ENCODE peak calls at places on chromosomes 1 and 21, in seven cellular contexts. B, T, U, Q, A, R and K are unnamed samples.

GRCh38 chr1:93623875-93624274 is 57.8 kb downstream of the BCAR3 start:
- DNase-seq in B (no peak), T (no peak), U (no peak), Q (peak; percentile 62), A (no peak), R (no peak), K (no peak)

GRCh38 chr1:202848191-202848542 is 37.4 kb downstream of the PCAT6 start:
- DNase-seq in B (no peak), T (no peak), U (no peak), Q (no peak), A (no peak), R (no peak), K (no peak)

GRCh38 chr1:85495556-85495955 is 30.6 kb upstream of the DDAH1 start:
- DNase-seq in B (no peak), T (no peak), U (no peak), Q (no peak), A (no peak), R (no peak), K (no peak)

GRCh38 chr1:29893036-29893723 is 656.9 kb downstream of the PTPRU start:
- DNase-seq in B (no peak), T (no peak), U (no peak), Q (no peak), A (no peak), R (no peak), K (no peak)

GRCh38 chr1:1540015-1540816 is at the start of gene TMEM240:
- DNase-seq in B (peak; percentile 86), T (peak; percentile 20), U (peak; percentile 91), Q (peak; percentile 79), A (peak; percentile 92), R (peak; percentile 24), K (peak; percentile 67)

GRCh38 chr1:155984341-155984740 is 6.0 kb upstream of the ARHGEF2 start:
- DNase-seq in B (no peak), T (no peak), U (no peak), Q (no peak), A (no peak), R (no peak), K (no peak)

GRCh38 chr1:154434346-154435075 is 29.4 kb downstream of the IL6R start:
- DNase-seq in B (peak; percentile 83), T (peak; percentile 39), U (peak; percentile 78), Q (peak; percentile 87), A (peak; percentile 98), R (no peak), K (peak; percentile 93)

GRCh38 chr1:229203991-229204632 is 66.8 kb upstream of the RAB4A start:
- DNase-seq in B (no peak), T (no peak), U (no peak), Q (no peak), A (no peak), R (no peak), K (no peak)

GRCh38 chr1:75765697-75766355 is 20.2 kb upstream of the RABGGTB start:
- DNase-seq in B (no peak), T (no peak), U (no peak), Q (peak; percentile 82), A (no peak), R (no peak), K (no peak)

GRCh38 chr21:33843216-33843615 is 72.4 kb downstream of the ATP5PO start:
- DNase-seq in B (no peak), T (no peak), U (no peak), Q (no peak), A (no peak), R (no peak), K (peak; percentile 73)

GRCh38 chr1:151282883-151283725 is 1.0 kb downstream of the ZNF687 start:
- DNase-seq in B (peak; percentile 44), T (no peak), U (peak; percentile 64), Q (no peak), A (peak; percentile 79), R (peak; percentile 32), K (no peak)

GRCh38 chr1:209095627-209096595 is 487.6 kb upstream of the CAMK1G start:
- DNase-seq in B (no peak), T (no peak), U (no peak), Q (peak; percentile 59), A (no peak), R (no peak), K (no peak)

GRCh38 chr21:44399151-44399954 is 45.9 kb downstream of the TRPM2 start:
- DNase-seq in B (no peak), T (no peak), U (peak; percentile 15), Q (no peak), A (no peak), R (no peak), K (no peak)

GRCh38 chr1:151003175-151003574 is 3.5 kb downstream of the MINDY1 start:
- DNase-seq in B (no peak), T (no peak), U (no peak), Q (no peak), A (no peak), R (no peak), K (no peak)

GRCh38 chr21:15809818-15810217 is 80.0 kb downstream of the USP25 start:
- DNase-seq in B (no peak), T (no peak), U (no peak), Q (peak; percentile 83), A (no peak), R (no peak), K (no peak)

GRCh38 chr1:2251363-2251762 is 23.2 kb downstream of the SKI start:
- DNase-seq in B (no peak), T (no peak), U (no peak), Q (no peak), A (no peak), R (no peak), K (no peak)

DNA sequence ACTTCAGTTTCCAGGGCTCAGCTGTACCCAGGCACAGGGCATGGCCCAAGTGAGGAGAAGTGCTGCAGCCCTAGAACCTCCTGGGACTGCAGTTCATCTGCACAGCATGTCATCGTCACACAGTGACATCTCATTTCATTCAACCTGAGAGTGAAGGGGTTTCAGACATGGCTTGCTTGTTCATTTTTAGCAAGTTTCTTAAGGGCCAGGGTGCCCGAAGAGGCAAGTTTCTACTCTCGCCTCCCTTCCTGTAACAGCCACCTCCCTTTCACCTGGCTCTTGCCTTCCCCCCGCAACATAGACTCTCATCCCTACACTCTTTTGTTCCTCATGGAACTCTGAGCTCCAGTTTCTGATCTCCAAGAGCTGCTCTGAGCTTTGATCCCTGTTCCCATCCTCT is 108.1 kb downstream of the C1orf21 start:
- DNase-seq in B (no peak), T (no peak), U (no peak), Q (no peak), A (no peak), R (no peak), K (no peak)
- H3K4me3 ChIP-seq in B (no peak overlapping the region), T (no peak overlapping the region), U (no peak overlapping the region), Q (no peak overlapping the region), A (no peak overlapping the region), R (no peak overlapping the region), K (no peak overlapping the region)

DNA sequence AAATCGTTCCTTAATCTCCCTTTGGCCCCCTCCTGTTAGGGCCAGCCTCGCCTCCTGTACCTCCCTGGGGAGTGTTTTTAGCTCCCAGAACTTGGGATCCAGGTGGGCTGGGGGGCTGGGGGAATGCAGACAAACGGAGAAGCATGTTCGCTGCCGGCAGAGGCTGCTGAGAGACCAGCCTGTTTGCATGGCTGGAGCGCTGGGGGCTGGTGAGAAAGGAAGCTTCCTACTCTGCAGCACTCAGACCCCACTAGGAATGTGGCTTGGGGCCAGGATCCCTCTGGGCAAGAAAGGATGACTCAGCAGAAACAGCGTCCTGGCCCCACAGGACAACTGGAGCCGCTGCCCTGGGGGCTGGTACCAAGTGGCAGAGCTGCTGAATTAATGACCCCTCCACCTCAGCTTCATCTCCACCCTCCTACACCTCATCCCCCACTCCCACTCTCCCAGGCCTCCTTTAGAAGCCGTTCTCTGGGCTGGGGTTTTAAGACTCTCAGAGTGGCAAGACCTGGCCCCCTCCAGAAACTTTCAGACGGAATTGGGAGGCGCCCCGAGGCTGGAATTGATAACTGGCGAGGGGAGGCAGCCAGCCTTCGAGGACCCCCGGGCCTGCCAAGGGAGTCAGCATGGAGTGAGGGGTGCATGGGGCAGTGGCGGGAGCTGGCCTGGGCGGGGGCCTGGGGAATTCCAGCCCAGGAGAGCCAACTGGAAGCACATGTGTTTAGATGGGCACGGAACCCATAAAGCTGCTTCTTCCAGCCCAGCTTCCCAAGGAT is 28.5 kb upstream of the EPS8L3 start:
- DNase-seq in B (peak; percentile 87), T (no peak), U (peak; percentile 91), Q (peak; percentile 92), A (peak; percentile 89), R (no peak), K (peak; percentile 82)
- H3K4me1 ChIP-seq in B (peaks cover 38% of the 10 kb centered on the region), T (peaks cover 27% of the 10 kb centered on the region), U (peaks cover 7% of the 10 kb centered on the region), Q (peaks cover 33% of the 10 kb centered on the region), A (peaks cover 32% of the 10 kb centered on the region), R (peaks cover 59% of the 10 kb centered on the region), K (peaks cover 55% of the 10 kb centered on the region)

DNA sequence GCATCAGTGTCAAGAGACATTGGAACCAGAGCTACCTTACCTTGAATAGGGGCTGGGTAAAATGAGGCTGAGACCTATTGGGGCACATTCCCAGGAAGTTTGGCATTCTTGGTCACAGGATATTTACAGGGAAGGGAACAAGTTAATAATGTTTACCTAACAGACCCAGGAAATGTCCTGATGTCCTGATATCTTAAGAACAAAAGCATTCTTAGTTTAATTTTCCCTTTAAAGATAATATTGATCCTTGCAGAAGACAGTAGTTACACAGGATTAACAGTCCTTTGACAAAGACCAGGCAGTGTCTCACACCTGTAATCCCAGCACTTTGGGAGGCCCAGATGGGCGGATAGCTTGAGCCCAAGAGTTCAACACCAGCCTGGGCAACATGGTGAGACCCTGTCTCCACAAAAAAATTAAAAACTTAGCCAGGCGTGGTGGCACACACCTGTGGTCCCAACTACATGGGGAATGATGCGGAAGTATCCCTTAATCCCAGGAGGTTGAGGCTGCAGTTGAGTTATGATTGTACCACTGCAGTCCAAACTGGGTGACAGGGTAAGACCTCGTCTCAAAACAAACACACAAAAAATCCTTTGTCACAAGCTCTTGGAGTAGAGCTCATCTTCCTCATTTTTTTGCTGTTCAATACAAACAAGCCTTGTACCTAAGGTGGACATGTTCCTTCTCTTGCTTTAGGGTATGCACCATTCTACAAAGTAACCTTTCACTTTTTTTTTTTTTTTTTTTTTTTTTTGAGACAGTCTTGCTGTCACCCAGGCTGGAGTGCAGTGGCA is 1.3 kb upstream of the TOMM20 start:
- DNase-seq in B (no peak), T (no peak), U (no peak), Q (no peak), A (no peak), R (no peak), K (no peak)
- H3K36me3 ChIP-seq in B (peaks cover 52% of the 10 kb centered on the region), T (no peaks in the 10 kb centered on the region), U (no peaks in the 10 kb centered on the region), Q (peaks cover 7% of the 10 kb centered on the region), A (no peaks in the 10 kb centered on the region), R (peaks cover 25% of the 10 kb centered on the region), K (peaks cover 39% of the 10 kb centered on the region)

DNA sequence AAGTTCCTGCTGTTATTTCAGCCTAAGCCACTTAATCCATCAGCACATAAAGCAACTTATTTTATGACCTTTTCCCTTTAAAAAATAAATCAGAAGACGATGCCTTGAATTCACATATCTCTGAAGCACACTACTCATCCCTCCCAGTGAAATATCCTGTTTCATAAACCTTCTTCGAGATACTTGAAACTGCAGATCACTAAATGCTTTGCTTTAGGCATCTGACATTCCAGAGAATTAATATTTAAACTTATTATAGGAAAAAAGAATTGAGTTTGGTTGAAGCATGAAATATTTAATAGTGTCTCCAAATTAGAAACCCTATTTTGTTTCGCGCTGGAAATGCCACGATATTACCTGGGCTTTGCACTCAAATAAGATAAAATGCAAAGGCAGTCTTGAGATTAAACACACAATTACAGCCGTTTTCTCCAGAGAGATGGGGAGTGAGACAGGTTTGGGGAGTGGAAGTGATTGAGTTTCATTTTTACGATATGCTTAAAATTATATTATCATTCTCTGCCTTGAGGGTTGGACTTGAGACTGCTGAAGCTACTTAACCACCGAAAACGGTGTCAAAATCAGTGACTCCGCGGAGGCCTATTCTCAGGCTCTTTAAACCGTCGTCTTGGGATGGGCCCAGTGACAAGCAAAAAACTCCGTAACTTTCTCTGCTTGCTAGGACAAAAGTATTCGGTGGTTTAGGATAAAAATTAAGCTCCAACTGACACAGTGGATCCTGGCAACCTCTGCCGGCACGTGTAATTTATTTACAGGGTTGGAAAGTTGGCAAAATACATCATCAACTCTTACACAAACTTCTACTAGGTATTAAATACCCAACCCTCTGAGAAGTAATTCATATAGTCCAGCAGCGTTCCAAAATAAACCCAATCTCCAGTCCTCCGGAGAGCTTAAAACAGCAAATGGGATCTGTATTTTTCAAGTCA is 9.2 kb downstream of the GLIS1 start:
- DNase-seq in B (no peak), T (no peak), U (no peak), Q (no peak), A (no peak), R (no peak), K (no peak)
- H3K4me3 ChIP-seq in B (no peak overlapping the region), T (no peak overlapping the region), U (no peak overlapping the region), Q (no peak overlapping the region), A (no peak overlapping the region), R (no peak overlapping the region), K (no peak overlapping the region)